ENCODE peak calls at places on chromosomes 7 and 10, in five cellular contexts. One of them, this sample, is unnamed.
A peak's percentile ranks its signal among the peaks of the same experiment; 100 is the strongest.

GRCh38 chr7:25989140-25989705 is 162.8 kb upstream of the NFE2L3 start:
- DNase-seq in left ventricle myocardium inferior: no peak
- DNase-seq in ascending aorta: no peak
- DNase-seq in heart left ventricle: no peak
- DNase-seq in GM23338: no peak
- DNase-seq in this sample: no peak

GRCh38 chr10:124530215-124530665 is 68.6 kb downstream of the LHPP start:
- DNase-seq in GM23338: peak; percentile 89
- DNase-seq in left ventricle myocardium inferior: peak; percentile 87
- DNase-seq in ascending aorta: peak; percentile 52
- DNase-seq in heart left ventricle: peak; percentile 91
- DNase-seq in this sample: peak; percentile 63

GRCh38 chr7:93566876-93567275 is 7.6 kb downstream of the CALCR start:
- DNase-seq in GM23338: no peak
- DNase-seq in heart left ventricle: no peak
- DNase-seq in ascending aorta: no peak
- DNase-seq in left ventricle myocardium inferior: no peak
- DNase-seq in this sample: no peak

GRCh38 chr10:29157321-29157720 is 131.5 kb upstream of the LYZL1 start:
- DNase-seq in GM23338: no peak
- DNase-seq in ascending aorta: no peak
- DNase-seq in heart left ventricle: no peak
- DNase-seq in left ventricle myocardium inferior: no peak
- DNase-seq in this sample: no peak

GRCh38 chr10:34369120-34369519 is 446.0 kb downstream of the PARD3 start:
- DNase-seq in ascending aorta: no peak
- DNase-seq in GM23338: no peak
- DNase-seq in left ventricle myocardium inferior: no peak
- DNase-seq in heart left ventricle: no peak
- DNase-seq in this sample: no peak

GRCh38 chr10:79942261-79943185 is 6.4 kb downstream of the SFTPD start:
- DNase-seq in GM23338: no peak
- DNase-seq in heart left ventricle: no peak
- DNase-seq in left ventricle myocardium inferior: no peak
- DNase-seq in ascending aorta: no peak
- DNase-seq in this sample: no peak

GRCh38 chr7:25032774-25033743 is 53.1 kb upstream of the OSBPL3 start:
- DNase-seq in GM23338: no peak
- DNase-seq in ascending aorta: no peak
- DNase-seq in left ventricle myocardium inferior: no peak
- DNase-seq in heart left ventricle: no peak
- DNase-seq in this sample: no peak

GRCh38 chr7:41816111-41816510 is 113.2 kb upstream of the INHBA start:
- DNase-seq in heart left ventricle: no peak
- DNase-seq in ascending aorta: no peak
- DNase-seq in left ventricle myocardium inferior: no peak
- DNase-seq in GM23338: no peak
- DNase-seq in this sample: no peak

GRCh38 chr10:4359003-4359402 is 467.0 kb upstream of the AKR1E2 start:
- DNase-seq in GM23338: peak; percentile 49
- DNase-seq in ascending aorta: no peak
- DNase-seq in left ventricle myocardium inferior: no peak
- DNase-seq in heart left ventricle: no peak
- DNase-seq in this sample: no peak

GRCh38 chr10:79139124-79139835 is 70.5 kb downstream of the ZMIZ1 start:
- DNase-seq in left ventricle myocardium inferior: peak; percentile 78
- DNase-seq in GM23338: no peak
- DNase-seq in ascending aorta: no peak
- DNase-seq in heart left ventricle: peak; percentile 89
- DNase-seq in this sample: peak; percentile 38

GRCh38 chr10:89391882-89392756 is at the start of gene IFIT1:
- DNase-seq in ascending aorta: no peak
- DNase-seq in heart left ventricle: peak; percentile 74
- DNase-seq in left ventricle myocardium inferior: no peak
- DNase-seq in GM23338: peak; percentile 81
- DNase-seq in this sample: peak; percentile 31

GRCh38 chr7:124764847-124765400 is 668 bp downstream of the GPR37 start:
- DNase-seq in left ventricle myocardium inferior: no peak
- DNase-seq in GM23338: peak; percentile 52
- DNase-seq in heart left ventricle: no peak
- DNase-seq in ascending aorta: no peak
- DNase-seq in this sample: no peak

GRCh38 chr7:149239345-149240143 is at the start of gene ZNF212:
- DNase-seq in ascending aorta: peak; percentile 62
- DNase-seq in heart left ventricle: peak; percentile 94
- DNase-seq in GM23338: peak; percentile 96
- DNase-seq in left ventricle myocardium inferior: peak; percentile 90
- DNase-seq in this sample: peak; percentile 75

GRCh38 chr10:33365314-33365713 is 30.8 kb upstream of the NRP1 start:
- DNase-seq in GM23338: no peak
- DNase-seq in ascending aorta: no peak
- DNase-seq in left ventricle myocardium inferior: no peak
- DNase-seq in heart left ventricle: no peak
- DNase-seq in this sample: no peak

GRCh38 chr7:140017543-140017942 is 45.2 kb downstream of the PARP12 start:
- DNase-seq in heart left ventricle: no peak
- DNase-seq in ascending aorta: no peak
- DNase-seq in left ventricle myocardium inferior: no peak
- DNase-seq in GM23338: no peak
- DNase-seq in this sample: no peak

GRCh38 chr7:98354052-98354451 is 46.8 kb downstream of the BAIAP2L1 start:
- DNase-seq in GM23338: no peak
- DNase-seq in left ventricle myocardium inferior: no peak
- DNase-seq in ascending aorta: no peak
- DNase-seq in heart left ventricle: no peak
- DNase-seq in this sample: no peak

GRCh38 chr10:43235070-43235900 is 31.6 kb downstream of the RASGEF1A start:
- DNase-seq in GM23338: no peak
- DNase-seq in left ventricle myocardium inferior: peak; percentile 7
- DNase-seq in ascending aorta: no peak
- DNase-seq in heart left ventricle: peak; percentile 15
- DNase-seq in this sample: no peak

GRCh38 chr10:8043569-8044306 is 10.8 kb upstream of the GATA3 start:
- DNase-seq in heart left ventricle: no peak
- DNase-seq in GM23338: peak; percentile 89
- DNase-seq in left ventricle myocardium inferior: no peak
- DNase-seq in ascending aorta: no peak
- DNase-seq in this sample: no peak

GRCh38 chr10:14953452-14954000 is 370 bp downstream of the DCLRE1C start:
- DNase-seq in ascending aorta: no peak
- DNase-seq in left ventricle myocardium inferior: peak; percentile 50
- DNase-seq in GM23338: peak; percentile 59
- DNase-seq in heart left ventricle: peak; percentile 62
- DNase-seq in this sample: peak; percentile 7

GRCh38 chr10:35824704-35825103 is 182.6 kb upstream of the FZD8 start:
- DNase-seq in left ventricle myocardium inferior: no peak
- DNase-seq in heart left ventricle: no peak
- DNase-seq in GM23338: no peak
- DNase-seq in ascending aorta: no peak
- DNase-seq in this sample: no peak

GRCh38 chr10:14405076-14406065 is 74.6 kb upstream of the FRMD4A start:
- DNase-seq in GM23338: no peak
- DNase-seq in left ventricle myocardium inferior: no peak
- DNase-seq in heart left ventricle: no peak
- DNase-seq in ascending aorta: no peak
- DNase-seq in this sample: no peak

GRCh38 chr10:71981024-71981867 is 17.1 kb downstream of the CHST3 start:
- DNase-seq in left ventricle myocardium inferior: no peak
- DNase-seq in heart left ventricle: peak; percentile 52
- DNase-seq in ascending aorta: no peak
- DNase-seq in GM23338: no peak
- DNase-seq in this sample: no peak

GRCh38 chr10:43194861-43195260 is 56.6 kb downstream of the CSGALNACT2 start:
- DNase-seq in left ventricle myocardium inferior: no peak
- DNase-seq in GM23338: no peak
- DNase-seq in heart left ventricle: no peak
- DNase-seq in ascending aorta: no peak
- DNase-seq in this sample: no peak

GRCh38 chr7:66099232-66099550 is 15.5 kb upstream of the CRCP start:
- DNase-seq in heart left ventricle: no peak
- DNase-seq in GM23338: no peak
- DNase-seq in ascending aorta: no peak
- DNase-seq in left ventricle myocardium inferior: no peak
- DNase-seq in this sample: no peak

GRCh38 chr7:34333184-34333583 is 324.8 kb upstream of the NPSR1 start:
- DNase-seq in heart left ventricle: no peak
- DNase-seq in GM23338: no peak
- DNase-seq in ascending aorta: no peak
- DNase-seq in left ventricle myocardium inferior: no peak
- DNase-seq in this sample: no peak

GRCh38 chr10:45091968-45092367 is 91.2 kb downstream of the ZNF22 start:
- DNase-seq in heart left ventricle: no peak
- DNase-seq in GM23338: no peak
- DNase-seq in ascending aorta: no peak
- DNase-seq in left ventricle myocardium inferior: no peak
- DNase-seq in this sample: no peak

GRCh38 chr7:30086529-30086928 is 48.3 kb upstream of the MTURN start:
- DNase-seq in GM23338: no peak
- DNase-seq in ascending aorta: no peak
- DNase-seq in heart left ventricle: no peak
- DNase-seq in left ventricle myocardium inferior: no peak
- DNase-seq in this sample: no peak

GRCh38 chr7:3979956-3980643 is 679.0 kb downstream of the SDK1 start:
- DNase-seq in left ventricle myocardium inferior: no peak
- DNase-seq in GM23338: peak; percentile 30
- DNase-seq in heart left ventricle: no peak
- DNase-seq in ascending aorta: no peak
- DNase-seq in this sample: no peak

DNA sequence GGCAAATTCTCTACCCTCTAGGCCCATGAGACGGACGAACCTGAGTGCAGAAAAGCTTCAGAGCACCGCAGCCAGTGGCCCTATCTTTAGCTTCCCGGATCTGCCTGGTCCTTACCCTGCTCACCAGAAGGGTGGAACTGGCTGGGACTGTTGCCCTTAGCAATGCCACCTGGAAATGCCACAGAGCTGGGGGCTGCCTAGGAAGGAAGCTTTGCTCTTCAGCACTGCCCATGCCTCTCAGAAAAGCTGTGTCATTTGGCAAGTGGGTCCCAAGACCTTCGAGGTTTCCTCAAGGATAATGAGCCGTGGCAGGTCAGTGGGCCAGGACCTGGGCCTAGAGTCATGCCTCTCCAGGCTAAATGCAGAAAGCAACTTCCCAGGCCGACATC is 2.2 kb upstream of the HOXA10 start:
- DNase-seq in GM23338: peak; percentile 12
- DNase-seq in heart left ventricle: no peak
- DNase-seq in ascending aorta: peak; percentile 6
- DNase-seq in left ventricle myocardium inferior: peak; percentile 3
- DNase-seq in this sample: no peak
- H3K4me3 ChIP-seq in GM23338: no peak overlapping the region
- H3K4me3 ChIP-seq in heart left ventricle: no peak overlapping the region
- H3K4me3 ChIP-seq in ascending aorta: no peak overlapping the region
- H3K4me3 ChIP-seq in left ventricle myocardium inferior: no peak overlapping the region
- H3K4me3 ChIP-seq in this sample: no peak overlapping the region

DNA sequence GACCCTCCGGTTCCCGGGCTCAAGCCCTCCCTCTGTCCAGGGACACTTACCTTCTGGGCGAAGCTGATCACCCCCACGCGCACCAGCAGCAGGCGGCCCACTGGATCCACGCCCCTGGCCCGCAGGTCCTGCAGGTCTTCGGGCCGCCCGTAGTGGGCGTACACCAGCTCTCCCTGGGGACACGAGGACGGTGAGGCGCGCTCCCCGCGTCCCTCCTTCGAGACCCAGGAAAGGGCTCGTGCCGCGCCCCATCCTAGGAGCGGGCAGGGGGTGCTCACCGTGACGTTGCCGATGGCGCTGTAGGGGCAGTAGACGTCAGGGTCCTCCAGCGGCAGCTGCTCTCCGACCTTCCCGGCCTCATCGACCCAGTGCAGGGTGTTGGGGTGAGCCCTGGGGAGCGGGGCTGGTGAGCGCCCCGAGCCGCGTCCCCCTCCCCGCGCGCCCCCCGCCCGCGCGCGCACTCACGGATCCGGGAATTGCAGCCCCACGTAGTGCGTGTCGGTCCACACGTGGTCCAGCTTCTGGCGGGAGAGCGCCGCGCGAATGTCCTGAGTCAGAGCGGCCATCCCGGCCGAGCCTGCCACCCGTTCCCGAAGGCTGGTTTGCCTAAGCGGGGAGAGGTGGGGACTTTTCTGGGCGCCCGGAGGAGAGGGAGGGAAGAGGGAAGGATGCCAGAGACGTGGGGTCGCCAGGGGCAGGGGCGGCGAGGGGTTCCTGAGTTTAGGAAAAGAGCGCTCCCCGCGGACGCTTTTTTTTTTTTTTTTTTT is 8.2 kb downstream of the TFR2 start:
- DNase-seq in heart left ventricle: peak; percentile 60
- DNase-seq in left ventricle myocardium inferior: no peak
- DNase-seq in ascending aorta: no peak
- DNase-seq in GM23338: peak; percentile 65
- DNase-seq in this sample: no peak
- H3K27ac ChIP-seq in heart left ventricle: no peak overlapping the region
- H3K27ac ChIP-seq in left ventricle myocardium inferior: no peak overlapping the region
- H3K27ac ChIP-seq in ascending aorta: no peak overlapping the region
- H3K27ac ChIP-seq in GM23338: no peak overlapping the region
- H3K27ac ChIP-seq in this sample: no peak overlapping the region

GRCh38 chr10:132239126-132240031 is 52.6 kb downstream of the DPYSL4 start:
- DNase-seq in heart left ventricle: no peak
- DNase-seq in ascending aorta: no peak
- DNase-seq in GM23338: no peak
- DNase-seq in left ventricle myocardium inferior: no peak
- DNase-seq in this sample: no peak
- TF ChIP-seq CTCF in heart left ventricle: peak; percentile 9
- TF ChIP-seq CTCF in ascending aorta: no peak
- TF ChIP-seq CTCF in GM23338: no peak
- TF ChIP-seq CTCF in left ventricle myocardium inferior: peak; percentile 21
- TF ChIP-seq CTCF in this sample: no peak

GRCh38 chr10:20265146-20265545 is 448.9 kb downstream of the PLXDC2 start:
- DNase-seq in heart left ventricle: no peak
- DNase-seq in GM23338: no peak
- DNase-seq in left ventricle myocardium inferior: no peak
- DNase-seq in ascending aorta: no peak
- DNase-seq in this sample: no peak
- H3K4me3 ChIP-seq in heart left ventricle: no peak overlapping the region
- H3K4me3 ChIP-seq in GM23338: no peak overlapping the region
- H3K4me3 ChIP-seq in left ventricle myocardium inferior: no peak overlapping the region
- H3K4me3 ChIP-seq in ascending aorta: no peak overlapping the region
- H3K4me3 ChIP-seq in this sample: no peak overlapping the region

GRCh38 chr7:127253289-127254162 is 785 bp upstream of the GRM8 start:
- DNase-seq in GM23338: peak; percentile 86
- DNase-seq in heart left ventricle: peak; percentile 67
- DNase-seq in ascending aorta: no peak
- DNase-seq in left ventricle myocardium inferior: peak; percentile 60
- DNase-seq in this sample: peak; percentile 9
- H3K27ac ChIP-seq in GM23338: no peak overlapping the region
- H3K27ac ChIP-seq in heart left ventricle: no peak overlapping the region
- H3K27ac ChIP-seq in ascending aorta: peak overlapping the region; percentile 45
- H3K27ac ChIP-seq in left ventricle myocardium inferior: no peak overlapping the region
- H3K27ac ChIP-seq in this sample: no peak overlapping the region